ENCODE peak calls at places on chromosome 21, in five cellular contexts. Q, N, T, F and H are unnamed samples. For H3K36me3, the result is how much of the 10 kb centered on the place peaks cover.

GRCh38 chr21:34852438-34852837 is 183.6 kb downstream of the CLIC6 start:
- DNase-seq in N (no peak), T (no peak), Q (no peak), F (no peak), H (no peak)

GRCh38 chr21:27590271-27590670 is 623.4 kb upstream of the ADAMTS5 start:
- DNase-seq in N (no peak), F (no peak), T (no peak), Q (peak), H (no peak)

GRCh38 chr21:25964009-25964408 is 206.6 kb downstream of the APP start:
- DNase-seq in T (no peak), F (no peak), N (no peak), Q (no peak), H (no peak)

GRCh38 chr21:27086630-27087029 is 119.7 kb upstream of the ADAMTS5 start:
- DNase-seq in N (no peak), T (no peak), F (no peak), Q (no peak), H (no peak)

GRCh38 chr21:29347274-29347681 is 48.6 kb downstream of the BACH1 start:
- DNase-seq in Q (peak), T (no peak), F (no peak), N (no peak), H (no peak)

GRCh38 chr21:25338415-25338814 is 268.9 kb downstream of the MRPL39 start:
- DNase-seq in T (no peak), N (no peak), F (no peak), Q (no peak), H (no peak)

GRCh38 chr21:38652396-38652795 is 153.3 kb upstream of the ETS2 start:
- DNase-seq in N (no peak), T (no peak), F (no peak), Q (no peak), H (no peak)

GRCh38 chr21:27572681-27573080 is 605.8 kb upstream of the ADAMTS5 start:
- DNase-seq in F (no peak), T (no peak), N (no peak), Q (no peak), H (no peak)

GRCh38 chr21:22880573-22880972 is 1882.4 kb downstream of the NCAM2 start:
- DNase-seq in T (no peak), Q (no peak), N (no peak), F (no peak), H (no peak)

GRCh38 chr21:41425954-41426655 is at the start of gene MX1:
- DNase-seq in F (peak), Q (peak), N (peak), T (peak), H (peak)

DNA sequence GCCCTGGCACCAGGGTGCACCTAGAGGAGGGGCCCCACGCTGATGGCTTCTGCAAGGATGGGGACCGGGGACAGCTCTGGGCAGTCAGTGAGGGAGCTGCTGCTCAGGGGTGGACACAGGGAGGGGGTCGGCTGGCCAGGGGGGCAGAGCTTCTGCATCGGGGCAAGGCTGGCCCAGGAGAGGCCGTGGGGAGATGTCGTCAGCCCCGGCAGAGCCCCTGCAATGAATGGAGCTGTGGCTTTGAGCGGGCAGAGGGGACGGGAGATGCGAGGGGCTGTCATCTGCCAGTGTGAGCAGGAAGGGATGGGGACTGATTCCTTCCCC is 31.8 kb downstream of the SLX9 start:
- DNase-seq in Q (no peak), N (no peak), T (no peak), F (no peak), H (no peak)
- H3K36me3 ChIP-seq in Q (half or more), N (half or more), T (under half), F (under half), H (under half)

GRCh38 chr21:45856940-45857339 is 124.6 kb upstream of the COL6A1 start:
- DNase-seq in N (no peak), T (no peak), Q (no peak), F (no peak), H (no peak)
- H3K4me3 ChIP-seq in N (no peak), T (no peak), Q (no peak), F (no peak), H (no peak)

DNA sequence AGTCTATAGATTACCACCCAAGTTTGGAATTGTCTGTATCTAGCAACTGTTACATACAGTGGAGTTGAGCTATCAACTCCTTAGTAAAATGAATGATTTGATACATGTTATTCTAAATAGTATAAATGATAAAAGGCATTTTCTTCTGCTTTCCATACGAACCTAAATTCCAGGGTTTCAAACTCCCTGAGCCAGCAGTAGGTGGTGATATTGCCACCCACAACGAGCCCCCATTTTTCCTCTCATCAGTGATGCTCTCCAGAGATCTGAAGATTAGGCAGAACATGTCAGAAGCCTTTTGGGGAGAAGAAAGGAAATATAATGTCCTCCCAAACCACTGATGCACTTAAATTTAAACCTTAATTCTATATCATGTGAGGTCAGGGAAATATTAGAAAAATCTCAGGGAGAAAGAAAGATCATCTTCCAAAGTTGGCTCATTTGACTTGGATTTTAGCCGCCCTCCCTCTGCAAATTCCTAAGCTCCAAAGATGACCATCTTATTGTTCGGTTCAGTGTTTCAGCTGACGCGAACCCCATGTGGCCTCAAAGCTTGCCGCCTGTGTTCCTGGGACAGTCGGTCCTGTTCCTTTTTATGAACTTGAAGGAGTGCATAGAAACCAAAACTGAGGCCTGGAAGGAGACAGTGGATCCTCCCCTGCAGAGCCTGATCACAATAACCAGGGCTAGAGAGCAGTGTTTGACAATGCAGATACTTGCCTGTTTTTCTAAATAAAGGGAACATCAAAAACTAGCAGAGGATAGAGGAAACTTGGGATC is 2.3 kb downstream of the EVA1C start:
- DNase-seq in T (no peak), Q (no peak), F (no peak), N (no peak), H (no peak)
- TF ChIP-seq CTCF in T (no peak), Q (peak), F (peak), N (peak), H (no peak)

GRCh38 chr21:45768011-45768740 is 124.7 kb downstream of the PCBP3 start:
- DNase-seq in Q (no peak), T (no peak), F (no peak), N (no peak), H (no peak)

GRCh38 chr21:45767071-45768006 is 123.8 kb downstream of the PCBP3 start:
- DNase-seq in T (no peak), N (no peak), F (no peak), Q (no peak), H (no peak)

GRCh38 chr21:45768741-45769049 is 125.2 kb downstream of the PCBP3 start:
- DNase-seq in Q (no peak), N (no peak), T (no peak), F (no peak), H (no peak)

GRCh38 chr21:45769896-45770295 is 126.4 kb downstream of the PCBP3 start:
- DNase-seq in Q (no peak), F (no peak), N (no peak), T (no peak), H (no peak)

GRCh38 chr21:45769239-45769758 is 125.8 kb downstream of the PCBP3 start:
- DNase-seq in Q (no peak), F (no peak), N (peak), T (no peak), H (no peak)
- H3K36me3 ChIP-seq in Q (under half), F (under half), N (under half), T (under half), H (under half)